ENCODE peak calls at places on chromosomes 4 and X, in six cellular contexts. One of them, this sample, is unnamed.

GRCh38 chr4:88939697-88940096 is 117.3 kb downstream of the FAM13A start:
- DNase-seq in GM04504: no peak
- DNase-seq in SIG-M5: no peak
- DNase-seq in EL: peak
- DNase-seq in sigmoid colon: no peak
- DNase-seq in KBM-7: no peak
- DNase-seq in this sample: no peak

GRCh38 chrX:17581650-17582049 is 155.6 kb upstream of the SCML1 start:
- DNase-seq in GM04504: no peak
- DNase-seq in SIG-M5: no peak
- DNase-seq in EL: no peak
- DNase-seq in sigmoid colon: no peak
- DNase-seq in KBM-7: no peak
- DNase-seq in this sample: no peak

GRCh38 chr4:173332963-173333657 is 1.0 kb downstream of the HMGB2 start:
- DNase-seq in GM04504: no peak
- DNase-seq in SIG-M5: no peak
- DNase-seq in EL: peak
- DNase-seq in sigmoid colon: no peak
- DNase-seq in KBM-7: peak
- DNase-seq in this sample: peak

GRCh38 chr4:103451341-103451740 is 253.2 kb upstream of the CENPE start:
- DNase-seq in GM04504: no peak
- DNase-seq in SIG-M5: no peak
- DNase-seq in EL: no peak
- DNase-seq in sigmoid colon: no peak
- DNase-seq in KBM-7: no peak
- DNase-seq in this sample: no peak

GRCh38 chr4:10077492-10078335 is 38.9 kb downstream of the WDR1 start:
- DNase-seq in GM04504: no peak
- DNase-seq in SIG-M5: no peak
- DNase-seq in EL: no peak
- DNase-seq in sigmoid colon: peak
- DNase-seq in KBM-7: no peak
- DNase-seq in this sample: no peak

GRCh38 chrX:64394874-64395567 is at the start of gene MTMR8:
- DNase-seq in GM04504: no peak
- DNase-seq in SIG-M5: no peak
- DNase-seq in EL: peak
- DNase-seq in sigmoid colon: peak
- DNase-seq in KBM-7: peak
- DNase-seq in this sample: peak

GRCh38 chr4:145154573-145154972 is 25.8 kb downstream of the OTUD4 start:
- DNase-seq in GM04504: no peak
- DNase-seq in SIG-M5: no peak
- DNase-seq in EL: peak
- DNase-seq in sigmoid colon: no peak
- DNase-seq in KBM-7: peak
- DNase-seq in this sample: peak

GRCh38 chr4:184196730-184197355 is 20.8 kb downstream of the ENPP6 start:
- DNase-seq in GM04504: no peak
- DNase-seq in SIG-M5: no peak
- DNase-seq in EL: no peak
- DNase-seq in sigmoid colon: no peak
- DNase-seq in KBM-7: no peak
- DNase-seq in this sample: no peak

GRCh38 chrX:54076903-54077302 is 32.6 kb upstream of the PHF8 start:
- DNase-seq in GM04504: peak
- DNase-seq in SIG-M5: no peak
- DNase-seq in EL: peak
- DNase-seq in sigmoid colon: no peak
- DNase-seq in KBM-7: no peak
- DNase-seq in this sample: no peak

GRCh38 chrX:130393451-130394074 is 8.1 kb upstream of the GPR119 start:
- DNase-seq in GM04504: peak
- DNase-seq in SIG-M5: no peak
- DNase-seq in EL: peak
- DNase-seq in sigmoid colon: no peak
- DNase-seq in KBM-7: peak
- DNase-seq in this sample: peak

GRCh38 chr4:27305246-27305645 is 444.6 kb downstream of the STIM2 start:
- DNase-seq in GM04504: no peak
- DNase-seq in SIG-M5: no peak
- DNase-seq in EL: no peak
- DNase-seq in sigmoid colon: no peak
- DNase-seq in KBM-7: no peak
- DNase-seq in this sample: no peak

GRCh38 chrX:10414872-10415703 is 205.3 kb downstream of the MID1 start:
- DNase-seq in GM04504: peak
- DNase-seq in SIG-M5: no peak
- DNase-seq in EL: peak
- DNase-seq in sigmoid colon: no peak
- DNase-seq in KBM-7: no peak
- DNase-seq in this sample: no peak

GRCh38 chrX:25010784-25011588 is 4.8 kb downstream of the ARX start:
- DNase-seq in GM04504: no peak
- DNase-seq in SIG-M5: no peak
- DNase-seq in EL: no peak
- DNase-seq in sigmoid colon: no peak
- DNase-seq in KBM-7: no peak
- DNase-seq in this sample: no peak

GRCh38 chr4:22721189-22721588 is 28.5 kb downstream of the GBA3 start:
- DNase-seq in GM04504: no peak
- DNase-seq in SIG-M5: no peak
- DNase-seq in EL: no peak
- DNase-seq in sigmoid colon: no peak
- DNase-seq in KBM-7: no peak
- DNase-seq in this sample: no peak

GRCh38 chrX:39263946-39264483 is 462.8 kb downstream of the MID1IP1 start:
- DNase-seq in GM04504: no peak
- DNase-seq in SIG-M5: no peak
- DNase-seq in EL: no peak
- DNase-seq in sigmoid colon: no peak
- DNase-seq in KBM-7: no peak
- DNase-seq in this sample: no peak

GRCh38 chrX:119655125-119655524 is 37.8 kb downstream of the SEPTIN6 start:
- DNase-seq in GM04504: peak
- DNase-seq in SIG-M5: no peak
- DNase-seq in EL: peak
- DNase-seq in sigmoid colon: no peak
- DNase-seq in KBM-7: no peak
- DNase-seq in this sample: no peak

GRCh38 chr4:152536545-152537182 is 772 bp upstream of the FBXW7 start:
- DNase-seq in GM04504: no peak
- DNase-seq in SIG-M5: no peak
- DNase-seq in EL: peak
- DNase-seq in sigmoid colon: no peak
- DNase-seq in KBM-7: no peak
- DNase-seq in this sample: peak

GRCh38 chr4:177308125-177308524 is 1.5 kb upstream of the NEIL3 start:
- DNase-seq in GM04504: peak
- DNase-seq in SIG-M5: peak
- DNase-seq in EL: peak
- DNase-seq in sigmoid colon: no peak
- DNase-seq in KBM-7: no peak
- DNase-seq in this sample: no peak

GRCh38 chr4:111802191-111802590 is 343.1 kb upstream of the FAM241A start:
- DNase-seq in GM04504: peak
- DNase-seq in SIG-M5: no peak
- DNase-seq in EL: no peak
- DNase-seq in sigmoid colon: no peak
- DNase-seq in KBM-7: no peak
- DNase-seq in this sample: no peak

GRCh38 chrX:66142351-66142750 is 21.7 kb upstream of the HEPH start:
- DNase-seq in GM04504: no peak
- DNase-seq in SIG-M5: no peak
- DNase-seq in EL: no peak
- DNase-seq in sigmoid colon: no peak
- DNase-seq in KBM-7: no peak
- DNase-seq in this sample: no peak

GRCh38 chr4:174398728-174399127 is 115.0 kb downstream of the CEP44 start:
- DNase-seq in GM04504: peak
- DNase-seq in SIG-M5: no peak
- DNase-seq in EL: peak
- DNase-seq in sigmoid colon: no peak
- DNase-seq in KBM-7: no peak
- DNase-seq in this sample: no peak

GRCh38 chrX:131728295-131729145 is 184.6 kb downstream of the OR13H1 start:
- DNase-seq in GM04504: peak
- DNase-seq in SIG-M5: no peak
- DNase-seq in EL: no peak
- DNase-seq in sigmoid colon: peak
- DNase-seq in KBM-7: no peak
- DNase-seq in this sample: peak

GRCh38 chr4:59612235-59612634 is 1587.9 kb upstream of the ADGRL3 start:
- DNase-seq in GM04504: peak
- DNase-seq in SIG-M5: no peak
- DNase-seq in EL: peak
- DNase-seq in sigmoid colon: no peak
- DNase-seq in KBM-7: peak
- DNase-seq in this sample: no peak

GRCh38 chrX:41381685-41382084 is 47.7 kb downstream of the DDX3X start:
- DNase-seq in GM04504: peak
- DNase-seq in SIG-M5: no peak
- DNase-seq in EL: peak
- DNase-seq in sigmoid colon: peak
- DNase-seq in KBM-7: peak
- DNase-seq in this sample: no peak

GRCh38 chr4:1202526-1203378 is 30.4 kb upstream of the SPON2 start:
- DNase-seq in GM04504: no peak
- DNase-seq in SIG-M5: no peak
- DNase-seq in EL: no peak
- DNase-seq in sigmoid colon: peak
- DNase-seq in KBM-7: no peak
- DNase-seq in this sample: no peak

GRCh38 chr4:184251680-184252000 is 34.0 kb upstream of the ENPP6 start:
- DNase-seq in GM04504: no peak
- DNase-seq in SIG-M5: no peak
- DNase-seq in EL: no peak
- DNase-seq in sigmoid colon: no peak
- DNase-seq in KBM-7: no peak
- DNase-seq in this sample: no peak

GRCh38 chr4:109671350-109671749 is 31.9 kb downstream of the CASP6 start:
- DNase-seq in GM04504: no peak
- DNase-seq in SIG-M5: no peak
- DNase-seq in EL: no peak
- DNase-seq in sigmoid colon: no peak
- DNase-seq in KBM-7: no peak
- DNase-seq in this sample: no peak

GRCh38 chrX:21194526-21194925 is 179.7 kb upstream of the CNKSR2 start:
- DNase-seq in GM04504: no peak
- DNase-seq in SIG-M5: no peak
- DNase-seq in EL: no peak
- DNase-seq in sigmoid colon: no peak
- DNase-seq in KBM-7: no peak
- DNase-seq in this sample: no peak

GRCh38 chr4:6541789-6542188 is 33.2 kb upstream of the MAN2B2 start:
- DNase-seq in GM04504: no peak
- DNase-seq in SIG-M5: no peak
- DNase-seq in EL: no peak
- DNase-seq in sigmoid colon: no peak
- DNase-seq in KBM-7: no peak
- DNase-seq in this sample: no peak